ENCODE peak calls at places on chromosomes 7 and 10, in seven cellular contexts. E, R, F, I, X, U and V are unnamed samples.
A peak's percentile ranks its signal among the peaks of the same experiment; 100 is the strongest.

GRCh38 chr10:13808556-13809391 is 222.0 kb downstream of the PRPF18 start:
- DNase-seq in I (no peak), E (no peak), F (peak; percentile 48), R (no peak), U (no peak), X (no peak), V (no peak)

GRCh38 chr7:30427296-30428080 is 51.1 kb downstream of the NOD1 start:
- DNase-seq in I (no peak), E (no peak), F (no peak), U (no peak), R (no peak), X (no peak), V (no peak)

GRCh38 chr7:25098096-25099046 is 26.7 kb downstream of the CYCS start:
- DNase-seq in E (peak; percentile 37), F (peak; percentile 23), I (peak; percentile 51), X (peak; percentile 28), R (peak; percentile 45), U (peak; percentile 35), V (no peak)

GRCh38 chr7:102892631-102893278 is 20.0 kb upstream of the LRRC17 start:
- DNase-seq in U (no peak), F (no peak), E (no peak), X (no peak), I (no peak), R (no peak), V (no peak)

GRCh38 chr7:130844811-130845580 is 111.0 kb upstream of the KLF14 start:
- DNase-seq in E (no peak), U (no peak), X (no peak), R (no peak), I (no peak), F (no peak), V (no peak)

GRCh38 chr7:36486336-36486735 is 96.7 kb downstream of the ANLN start:
- DNase-seq in R (no peak), I (no peak), E (no peak), F (no peak), U (no peak), X (no peak), V (no peak)

GRCh38 chr10:132905661-132906060 is 36.7 kb downstream of the CFAP46 start:
- DNase-seq in F (no peak), R (no peak), U (no peak), I (no peak), E (no peak), X (no peak), V (no peak)

GRCh38 chr7:151687523-151688235 is 168.0 kb upstream of the RHEB start:
- DNase-seq in E (no peak), R (no peak), X (no peak), U (peak; percentile 89), F (no peak), I (no peak), V (no peak)

GRCh38 chr10:15879663-15880062 is 19.4 kb upstream of the MINDY3 start:
- DNase-seq in U (no peak), X (no peak), E (no peak), I (no peak), F (peak; percentile 14), R (no peak), V (no peak)

GRCh38 chr10:87861566-87861952 is 1.8 kb downstream of the KLLN start:
- DNase-seq in E (no peak), U (no peak), R (no peak), I (peak; percentile 95), X (peak; percentile 41), F (no peak), V (no peak)

GRCh38 chr7:23276381-23276780 is 22.8 kb upstream of the MALSU1 start:
- DNase-seq in E (no peak), F (no peak), U (no peak), R (no peak), X (peak; percentile 6), I (no peak), V (no peak)

GRCh38 chr10:126133906-126134703 is 237.7 kb downstream of the FANK1 start:
- DNase-seq in X (no peak), I (no peak), R (no peak), F (no peak), U (peak; percentile 62), E (no peak), V (no peak)

GRCh38 chr7:55074008-55074499 is 55.2 kb downstream of the EGFR start:
- DNase-seq in U (no peak), I (no peak), X (no peak), E (peak; percentile 22), R (no peak), F (peak; percentile 23), V (no peak)

GRCh38 chr7:94656925-94657731 is 1.2 kb upstream of the SGCE start:
- DNase-seq in F (peak; percentile 88), R (peak; percentile 21), X (no peak), E (no peak), U (no peak), I (no peak), V (no peak)

GRCh38 chr10:132482090-132482489 is 55.5 kb upstream of the INPP5A start:
- DNase-seq in X (no peak), F (no peak), E (no peak), R (no peak), U (peak; percentile 63), I (no peak), V (no peak)

GRCh38 chr7:151794508-151795167 is 82.3 kb downstream of the PRKAG2 start:
- DNase-seq in I (no peak), E (no peak), R (no peak), U (no peak), X (no peak), F (no peak), V (no peak)

GRCh38 chr7:132941905-132942304 is 140.0 kb downstream of the CHCHD3 start:
- DNase-seq in E (no peak), I (no peak), X (no peak), R (no peak), F (no peak), U (no peak), V (no peak)

GRCh38 chr7:139702313-139702731 is 75.5 kb downstream of the HIPK2 start:
- DNase-seq in I (no peak), X (no peak), R (no peak), E (no peak), U (no peak), F (no peak), V (no peak)

GRCh38 chr7:2638224-2638991 is 6.6 kb downstream of the TTYH3 start:
- DNase-seq in F (no peak), U (no peak), E (no peak), R (no peak), I (peak; percentile 97), X (no peak), V (no peak)

GRCh38 chr7:16921644-16922257 is 40.0 kb upstream of the AGR3 start:
- DNase-seq in E (no peak), R (no peak), X (no peak), F (no peak), U (no peak), I (no peak), V (no peak)

GRCh38 chr10:51074238-51075028 is at the start of gene PRKG1:
- DNase-seq in X (no peak), E (no peak), U (no peak), I (peak; percentile 62), R (no peak), F (no peak), V (no peak)

GRCh38 chr10:52451817-52452216 is 137.7 kb downstream of the DKK1 start:
- DNase-seq in R (no peak), E (no peak), U (no peak), F (no peak), X (no peak), I (no peak), V (no peak)

GRCh38 chr10:15515207-15515606 is 144.1 kb upstream of the FAM171A1 start:
- DNase-seq in F (no peak), X (no peak), E (no peak), I (no peak), R (no peak), U (no peak), V (no peak)

GRCh38 chr7:147029935-147030334 is 913.3 kb downstream of the CNTNAP2 start:
- DNase-seq in U (no peak), R (no peak), I (no peak), X (no peak), F (peak; percentile 19), E (no peak), V (no peak)

GRCh38 chr7:234041-234711 is 41.8 kb downstream of the FAM20C start:
- DNase-seq in X (no peak), U (no peak), E (no peak), I (no peak), F (no peak), R (no peak), V (no peak)